ENCODE peak calls at places on chromosomes 5 and 9, in eight cellular contexts. Y, C, U, J, K, F, R and G are unnamed samples. For H3K4me1, the result is how much of the 10 kb centered on the place peaks cover.

GRCh38 chr5:29899583-29899982 is 1293.9 kb upstream of the CDH6 start:
- DNase-seq in F (no peak), C (no peak), Y (no peak), R (no peak), J (no peak), U (no peak), K (no peak), G (no peak)

GRCh38 chr5:135393229-135393628 is 5.8 kb downstream of the MACROH2A1 start:
- DNase-seq in U (no peak), R (no peak), J (no peak), C (no peak), Y (no peak), K (no peak), F (no peak), G (no peak)

GRCh38 chr5:171316258-171317121 is 7.4 kb downstream of the TLX3 start:
- DNase-seq in J (peak), Y (no peak), K (peak), U (peak), C (no peak), F (no peak), R (peak), G (no peak)

GRCh38 chr5:172672696-172673095 is 31.6 kb downstream of the NEURL1B start:
- DNase-seq in F (no peak), C (no peak), J (no peak), R (no peak), U (no peak), Y (no peak), K (no peak), G (no peak)

GRCh38 chr5:144194148-144194547 is 23.5 kb downstream of the KCTD16 start:
- DNase-seq in Y (no peak), U (no peak), J (no peak), F (no peak), K (no peak), C (no peak), R (no peak), G (no peak)

GRCh38 chr5:181008136-181008535 is 19.5 kb downstream of the BTNL3 start:
- DNase-seq in F (no peak), C (no peak), J (no peak), Y (no peak), U (peak), R (no peak), K (no peak), G (no peak)

GRCh38 chr5:63011158-63011557 is 432.5 kb downstream of the LRRC70 start:
- DNase-seq in Y (no peak), U (no peak), R (no peak), F (no peak), J (no peak), C (no peak), K (no peak), G (no peak)

GRCh38 chr9:130782883-130783537 is 52.0 kb upstream of the ABL1 start:
- DNase-seq in C (no peak), F (no peak), Y (no peak), J (no peak), R (no peak), K (no peak), U (no peak), G (no peak)

GRCh38 chr5:14727428-14727865 is 62.9 kb downstream of the OTULIN start:
- DNase-seq in K (peak), Y (peak), U (peak), R (peak), F (peak), C (peak), J (peak), G (peak)

GRCh38 chr9:136694163-136694864 is 7.1 kb upstream of the AGPAT2 start:
- DNase-seq in J (peak), K (peak), F (peak), U (peak), Y (peak), R (no peak), C (peak), G (no peak)

GRCh38 chr5:179124853-179125788 is 64.9 kb downstream of the ZNF354C start:
- DNase-seq in C (no peak), Y (no peak), F (peak), K (peak), R (no peak), U (no peak), J (no peak), G (no peak)

GRCh38 chr5:143701476-143701875 is 110.5 kb upstream of the HMHB1 start:
- DNase-seq in R (no peak), U (no peak), K (no peak), C (no peak), Y (no peak), F (no peak), J (no peak), G (no peak)

GRCh38 chr9:126893079-126893478 is 21.5 kb upstream of the RALGPS1 start:
- DNase-seq in R (no peak), C (no peak), F (no peak), U (no peak), Y (no peak), K (no peak), J (no peak), G (no peak)

GRCh38 chr9:129317179-129318011 is 139.3 kb upstream of the IER5L start:
- DNase-seq in F (peak), J (peak), R (peak), U (peak), K (no peak), Y (peak), C (no peak), G (peak)

GRCh38 chr5:141338538-141339306 is at the start of gene PCDHGA2:
- DNase-seq in J (no peak), Y (no peak), C (no peak), K (peak), R (peak), F (peak), U (peak), G (no peak)

GRCh38 chr5:82355921-82356454 is 77.8 kb upstream of the RPS23 start:
- DNase-seq in U (no peak), K (no peak), Y (no peak), F (no peak), J (no peak), C (no peak), R (peak), G (no peak)

GRCh38 chr9:103798620-103799019 is 295.5 kb upstream of the SMC2 start:
- DNase-seq in U (no peak), J (no peak), K (no peak), Y (no peak), R (peak), F (no peak), C (no peak), G (no peak)

GRCh38 chr5:95864456-95864855 is 41.9 kb upstream of the GLRX start:
- DNase-seq in Y (no peak), K (no peak), U (no peak), J (no peak), F (no peak), C (no peak), R (no peak), G (no peak)

GRCh38 chr5:36414869-36415282 is 113.2 kb upstream of the RANBP3L start:
- DNase-seq in U (peak), J (no peak), Y (no peak), F (no peak), R (peak), K (no peak), C (no peak), G (no peak)

GRCh38 chr9:89593776-89594427 is 10.9 kb upstream of the GADD45G start:
- DNase-seq in R (peak), Y (no peak), F (no peak), J (peak), U (peak), K (peak), C (peak), G (peak)

GRCh38 chr5:53331463-53331862 is 149.0 kb upstream of the FST start:
- DNase-seq in R (peak), Y (no peak), J (no peak), F (no peak), U (no peak), K (no peak), C (no peak), G (no peak)

GRCh38 chr9:1531411-1531903 is 481.3 kb downstream of the DMRT2 start:
- DNase-seq in K (no peak), U (no peak), Y (no peak), F (no peak), R (no peak), J (no peak), C (no peak), G (no peak)

GRCh38 chr9:101791938-101792337 is 53.5 kb upstream of the GRIN3A start:
- DNase-seq in Y (no peak), U (peak), F (no peak), C (no peak), K (peak), J (peak), R (peak), G (no peak)

GRCh38 chr9:123983047-123983446 is 28.5 kb upstream of the LHX2 start:
- DNase-seq in U (no peak), Y (no peak), R (no peak), J (no peak), C (no peak), F (no peak), K (no peak), G (no peak)

GRCh38 chr5:73031839-73032238 is 76.0 kb downstream of the FCHO2 start:
- DNase-seq in U (no peak), R (peak), F (no peak), C (no peak), K (peak), J (no peak), Y (peak), G (no peak)

GRCh38 chr5:169183581-169183980 is 117.4 kb downstream of the SLIT3 start:
- DNase-seq in Y (no peak), F (no peak), K (no peak), U (no peak), J (no peak), C (no peak), R (peak), G (no peak)

GRCh38 chr9:88041447-88041846 is 67.1 kb upstream of the CDK20 start:
- DNase-seq in F (no peak), K (no peak), R (peak), U (peak), J (no peak), Y (no peak), C (no peak), G (no peak)

GRCh38 chr9:91221332-91221731 is 140.4 kb downstream of the AUH start:
- DNase-seq in F (no peak), C (no peak), U (no peak), R (peak), J (no peak), K (no peak), Y (no peak), G (no peak)

GRCh38 chr5:141681695-141682641 is at the start of gene ARAP3:
- DNase-seq in Y (peak), C (peak), U (peak), R (peak), F (peak), J (peak), K (peak), G (peak)

GRCh38 chr9:89868100-89868499 is 263.3 kb downstream of the GADD45G start:
- DNase-seq in K (no peak), Y (no peak), C (no peak), U (no peak), F (no peak), J (no peak), R (no peak), G (no peak)

GRCh38 chr5:13957032-13957645 is 12.7 kb upstream of the DNAH5 start:
- DNase-seq in C (no peak), Y (no peak), R (peak), J (no peak), K (no peak), U (peak), F (no peak), G (no peak)

GRCh38 chr9:114861922-114862605 is 56.2 kb upstream of the TNFSF15 start:
- DNase-seq in R (no peak), K (no peak), C (no peak), J (no peak), U (no peak), Y (no peak), F (no peak), G (no peak)

GRCh38 chr9:114867327-114867726 is 61.5 kb upstream of the TNFSF15 start:
- DNase-seq in U (no peak), R (no peak), J (no peak), K (no peak), Y (no peak), F (no peak), C (no peak), G (no peak)

GRCh38 chr9:114860187-114860586 is 54.3 kb upstream of the TNFSF15 start:
- DNase-seq in K (no peak), U (no peak), C (no peak), J (no peak), R (no peak), F (no peak), Y (no peak), G (no peak)

GRCh38 chr9:114861273-114861672 is 55.4 kb upstream of the TNFSF15 start:
- DNase-seq in C (no peak), F (no peak), Y (no peak), U (no peak), K (no peak), R (no peak), J (no peak), G (no peak)

DNA sequence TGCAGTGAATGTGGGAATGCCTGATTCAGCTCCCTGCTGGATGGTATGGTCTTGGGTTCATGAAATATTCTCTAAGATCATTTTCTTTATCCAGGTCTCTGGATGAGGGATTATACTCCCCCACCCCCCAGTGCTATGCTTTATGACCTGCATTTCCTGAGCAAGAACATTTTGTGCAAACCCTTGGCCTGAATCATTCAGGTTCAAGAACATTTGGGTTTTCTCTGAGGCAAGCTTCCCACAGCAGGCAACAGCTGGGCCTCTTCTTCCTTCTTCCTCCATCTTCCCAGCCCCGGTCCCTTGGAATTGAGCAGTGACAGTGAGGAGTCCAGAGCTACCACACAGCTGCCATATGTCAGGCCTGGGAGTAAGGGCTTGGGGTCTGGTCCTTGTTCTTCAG is 58.6 kb upstream of the TNFSF15 start:
- DNase-seq in Y (no peak), U (no peak), K (no peak), C (no peak), F (no peak), J (no peak), R (no peak), G (no peak)
- TF ChIP-seq CTCF in Y (no peak), U (no peak), K (no peak), C (no peak), F (no peak), J (no peak), R (no peak), G (no peak)

GRCh38 chr5:107425541-107426031 is 245.2 kb downstream of the EFNA5 start:
- DNase-seq in F (no peak), Y (no peak), J (no peak), U (no peak), K (no peak), R (peak), C (no peak), G (no peak)
- H3K4me1 ChIP-seq in F (under half), Y (under half), J (under half), U (under half), K (under half), R (under half), C (under half), G (under half)

DNA sequence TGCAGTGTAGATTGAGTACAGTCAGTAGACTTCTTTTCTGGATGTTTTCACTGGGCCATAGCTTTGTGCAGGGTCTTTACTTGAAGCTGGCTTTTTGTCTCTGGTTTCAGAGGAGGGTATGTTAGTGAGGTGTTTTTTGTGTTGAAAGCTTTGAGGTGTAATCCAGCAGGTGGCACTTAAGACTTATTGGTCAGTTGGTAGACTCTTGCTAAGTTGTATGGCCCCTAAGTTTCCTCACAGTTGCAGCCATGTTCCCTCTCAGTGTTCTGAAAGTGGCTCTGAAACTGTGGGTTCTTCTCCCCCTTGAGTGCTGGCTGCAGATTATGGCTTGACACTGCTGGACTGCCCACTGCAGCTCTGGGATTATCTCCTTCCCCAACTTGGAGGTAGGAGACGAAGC is 55.7 kb upstream of the SLC44A1 start:
- DNase-seq in K (no peak), R (no peak), Y (no peak), F (no peak), C (no peak), U (no peak), J (no peak), G (no peak)
- TF ChIP-seq CTCF in K (no peak), R (no peak), Y (peak), F (no peak), C (peak), U (no peak), J (no peak), G (no peak)

DNA sequence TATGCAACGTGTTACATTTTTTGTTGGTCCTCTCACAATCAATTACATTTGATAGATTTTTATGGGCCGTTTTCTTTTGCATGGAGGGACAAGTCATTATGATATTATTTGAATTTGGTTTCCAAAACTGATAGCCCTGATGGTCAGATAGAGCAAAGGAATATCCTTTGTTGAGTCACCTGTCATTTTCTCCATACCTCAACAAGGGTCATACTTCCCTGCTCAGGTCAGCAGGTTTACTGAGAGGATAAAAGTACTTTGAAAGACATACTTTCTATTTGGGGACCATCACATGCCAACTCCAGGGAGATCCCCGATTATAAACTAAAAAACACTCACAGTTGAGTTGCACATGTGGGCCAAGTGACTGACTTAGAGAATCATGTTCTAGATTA is 132.9 kb downstream of the SUSD1 start:
- DNase-seq in K (no peak), F (no peak), U (no peak), J (no peak), Y (no peak), C (no peak), R (no peak), G (no peak)
- H3K4me1 ChIP-seq in K (under half), F (under half), U (under half), J (under half), Y (under half), C (under half), R (under half), G (under half)